ENCODE peak calls at places on chromosomes 13 and 19, in seven cellular contexts. P is progenitor cell of endocrine pancreas; J is NCI-H2081; C is neuronal stem cell; L is Jurkat, Clone E6-1; Q is CD4-positive, alpha-beta T cell; Z is stimulated activated CD4-positive, alpha-beta T cell treated with anti-CD3 and anti-CD28 coated beads, Interleukin-4, amount 100 ng/mL, for 24 hours. W is an unnamed sample.

GRCh38 chr19:38869836-38870607 is 8.1 kb downstream of the RINL start:
- DNase-seq in P (peak), Z (peak), L (peak), J (peak), Q (peak), C (peak), W (peak)

GRCh38 chr13:49908637-49909036 is 27.5 kb downstream of the SPRYD7 start:
- DNase-seq in C (no peak), J (no peak), Q (no peak), P (no peak), Z (no peak), L (no peak), W (no peak)

GRCh38 chr13:80245162-80245733 is 95.7 kb downstream of the SPRY2 start:
- DNase-seq in L (no peak), Q (no peak), P (no peak), Z (no peak), C (no peak), J (no peak), W (no peak)

GRCh38 chr19:14786421-14786851 is 8.1 kb upstream of the ADGRE2 start:
- DNase-seq in Q (no peak), C (peak), P (no peak), Z (peak), J (no peak), L (no peak), W (peak)

GRCh38 chr13:49410477-49410876 is 33.4 kb downstream of the CAB39L start:
- DNase-seq in L (no peak), J (no peak), P (no peak), Z (no peak), Q (no peak), C (no peak), W (no peak)

GRCh38 chr19:55641376-55642152 is 762 bp downstream of the ZNF580 start:
- DNase-seq in Z (peak), C (no peak), L (no peak), Q (no peak), J (peak), P (no peak), W (peak)

GRCh38 chr13:93522486-93522885 is 295.9 kb downstream of the GPC6 start:
- DNase-seq in C (no peak), Q (no peak), L (no peak), J (no peak), Z (no peak), P (no peak), W (no peak)

GRCh38 chr13:25860862-25861261 is 191.0 kb downstream of the SHISA2 start:
- DNase-seq in L (no peak), P (no peak), C (no peak), Q (no peak), J (no peak), Z (no peak), W (no peak)

GRCh38 chr19:43780706-43781525 is at the start of gene KCNN4:
- DNase-seq in L (no peak), P (no peak), J (no peak), Q (peak), C (no peak), Z (peak), W (no peak)

W was measured in SK-N-SH.